ENCODE peak calls at places on chromosomes 16 and 17, in five cellular contexts. C, V, J, F and G are unnamed samples.
A peak's percentile ranks its signal among the peaks of the same experiment; 100 is the strongest.

GRCh38 chr16:69328854-69329316 is 1.5 kb downstream of the PDF start:
- DNase-seq in F (no peak), V (no peak), C (no peak), J (no peak), G (no peak)

GRCh38 chr17:83200746-83201145 is 121.3 kb downstream of the METRNL start:
- DNase-seq in V (no peak), F (peak; percentile 78), J (peak; percentile 36), C (no peak), G (no peak)

GRCh38 chr17:57995076-57995956 is 7.3 kb upstream of the VEZF1 start:
- DNase-seq in C (peak; percentile 51), J (peak; percentile 86), V (peak; percentile 82), F (peak; percentile 87), G (peak; percentile 33)

GRCh38 chr17:55806745-55807466 is 56.1 kb downstream of the PCTP start:
- DNase-seq in V (no peak), F (no peak), C (no peak), J (no peak), G (no peak)

GRCh38 chr17:19363460-19364035 is 1.0 kb upstream of the B9D1 start:
- DNase-seq in J (no peak), F (peak; percentile 64), V (no peak), C (no peak), G (no peak)

GRCh38 chr17:60941028-60941427 is 263.4 kb downstream of the BCAS3 start:
- DNase-seq in C (no peak), V (no peak), F (peak; percentile 85), J (peak; percentile 73), G (no peak)

GRCh38 chr17:39069114-39069756 is 82.2 kb downstream of the PLXDC1 start:
- DNase-seq in C (peak; percentile 53), V (peak; percentile 74), J (peak; percentile 80), F (no peak), G (no peak)

GRCh38 chr17:76240461-76241204 is at the start of gene RNF157:
- DNase-seq in F (peak; percentile 67), V (peak; percentile 95), J (peak; percentile 77), C (peak; percentile 69), G (peak; percentile 61)

GRCh38 chr17:41975099-41976083 is 8.8 kb downstream of the CNP start:
- DNase-seq in V (no peak), J (no peak), C (no peak), F (peak; percentile 63), G (no peak)

GRCh38 chr17:13362341-13363122 is 239.2 kb downstream of the HS3ST3A1 start:
- DNase-seq in C (no peak), F (no peak), V (peak; percentile 25), J (peak; percentile 48), G (no peak)

GRCh38 chr17:28788100-28788499 is 44.3 kb downstream of the TRAF4 start:
- DNase-seq in F (no peak), V (no peak), C (no peak), J (no peak), G (no peak)

GRCh38 chr17:1762233-1762905 is 509 bp downstream of the SERPINF1 start:
- DNase-seq in V (peak; percentile 52), J (peak; percentile 34), C (no peak), F (no peak), G (no peak)

GRCh38 chr17:53749178-53749577 is 73.5 kb upstream of the KIF2B start:
- DNase-seq in F (no peak), V (peak; percentile 20), C (no peak), J (no peak), G (no peak)

GRCh38 chr16:73047536-73048291 is at the start of gene ZFHX3:
- DNase-seq in F (peak; percentile 89), V (peak; percentile 89), J (peak; percentile 85), C (peak; percentile 29), G (no peak)

GRCh38 chr17:57954421-57955182 is 610 bp downstream of the CUEDC1 start:
- DNase-seq in C (no peak), F (peak; percentile 94), J (peak; percentile 87), V (peak; percentile 78), G (no peak)

GRCh38 chr16:50763211-50763610 is 21.3 kb downstream of the CYLD start:
- DNase-seq in C (no peak), F (no peak), J (peak; percentile 29), V (no peak), G (no peak)

GRCh38 chr17:28740406-28741357 is 3.1 kb upstream of the TRAF4 start:
- DNase-seq in J (no peak), V (no peak), C (no peak), F (no peak), G (no peak)

GRCh38 chr17:37220609-37220953 is 155.2 kb upstream of the C17orf78 start:
- DNase-seq in C (peak; percentile 6), V (peak; percentile 57), J (peak; percentile 58), F (no peak), G (peak; percentile 8)

GRCh38 chr17:35372846-35373531 is 432 bp downstream of the SLFN11 start:
- DNase-seq in V (peak; percentile 38), C (peak; percentile 2), J (peak; percentile 30), F (no peak), G (peak; percentile 20)
- H3K27me3 ChIP-seq in V (peaks cover 88% of the 10 kb centered on the region), C (no peaks in the 10 kb centered on the region), J (no peaks in the 10 kb centered on the region), F (peaks cover 12% of the 10 kb centered on the region), G (no peaks in the 10 kb centered on the region)

DNA sequence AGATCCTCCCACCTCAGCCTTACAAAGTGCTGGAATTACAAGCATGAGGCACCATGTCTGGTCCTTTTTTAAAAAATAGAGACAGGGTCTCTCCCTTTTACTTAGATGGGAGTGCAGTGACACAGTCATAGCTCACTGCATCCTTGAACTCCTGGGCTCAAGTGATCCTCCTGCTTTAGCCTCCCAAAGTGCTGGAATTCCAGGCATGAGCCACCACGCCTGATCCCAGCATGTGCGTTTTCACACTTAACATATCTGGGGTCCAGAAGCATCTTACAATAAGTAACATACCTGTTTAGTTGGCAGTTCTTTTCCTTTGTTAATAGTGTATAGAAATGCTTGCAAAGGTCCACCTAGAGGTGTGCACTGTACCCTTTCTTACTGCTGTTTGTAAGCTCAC is 221.7 kb downstream of the RPTOR start:
- DNase-seq in V (no peak), J (no peak), F (no peak), C (no peak), G (no peak)
- H3K4me1 ChIP-seq in V (no peaks in the 10 kb centered on the region), J (peaks cover 6% of the 10 kb centered on the region), F (no peaks in the 10 kb centered on the region), C (peaks cover 28% of the 10 kb centered on the region), G (peaks cover 34% of the 10 kb centered on the region)

GRCh38 chr17:79005063-79005861 is 4.3 kb downstream of the CANT1 start:
- DNase-seq in V (no peak), J (no peak), C (no peak), F (peak; percentile 53), G (no peak)
- H3K27me3 ChIP-seq in V (no peaks in the 10 kb centered on the region), J (no peaks in the 10 kb centered on the region), C (no peaks in the 10 kb centered on the region), F (no peaks in the 10 kb centered on the region), G (no peaks in the 10 kb centered on the region)

DNA sequence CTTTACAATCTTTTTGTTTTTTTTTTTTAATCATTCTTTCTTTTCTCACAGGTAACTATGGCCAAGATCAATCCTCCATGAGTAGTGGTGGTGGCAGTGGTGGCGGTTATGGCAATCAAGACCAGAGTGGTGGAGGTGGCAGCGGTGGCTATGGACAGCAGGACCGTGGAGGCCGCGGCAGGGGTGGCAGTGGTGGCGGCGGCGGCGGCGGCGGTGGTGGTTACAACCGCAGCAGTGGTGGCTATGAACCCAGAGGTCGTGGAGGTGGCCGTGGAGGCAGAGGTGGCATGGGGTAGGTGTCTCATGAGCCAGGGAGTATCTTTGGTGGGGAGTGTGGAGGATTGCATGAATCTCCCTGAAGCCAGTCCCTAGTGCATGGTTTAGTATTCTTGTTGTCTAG is 4.9 kb downstream of the FUS start:
- DNase-seq in J (no peak), V (no peak), F (no peak), C (no peak), G (no peak)
- H3K4me1 ChIP-seq in J (peaks cover 28% of the 10 kb centered on the region), V (peaks cover 17% of the 10 kb centered on the region), F (peaks cover 31% of the 10 kb centered on the region), C (peaks cover 52% of the 10 kb centered on the region), G (peaks cover 32% of the 10 kb centered on the region)